ENCODE peak calls at places on chromosomes 4 and X, in six cellular contexts. H is DND-41, L is mucosa of descending colon, P is right lobe of liver, S is right cardiac atrium, M is aorta. R is an unnamed sample. For H3K4me1, the result is how much of the 10 kb centered on the place peaks cover.

GRCh38 chr4:138414202-138414601 is 172.1 kb upstream of the SLC7A11 start:
- DNase-seq in S (no peak), L (no peak), M (no peak), H (no peak), P (no peak), R (no peak)

GRCh38 chrX:118807151-118808017 is 16.2 kb upstream of the ZCCHC12 start:
- DNase-seq in M (no peak), L (no peak), H (peak), P (no peak), S (peak), R (no peak)

GRCh38 chr4:150421612-150422011 is 160.3 kb upstream of the MAB21L2 start:
- DNase-seq in H (no peak), L (no peak), S (no peak), P (no peak), M (no peak), R (no peak)

GRCh38 chrX:100663651-100664050 is 19.7 kb downstream of the SRPX2 start:
- DNase-seq in L (no peak), H (no peak), P (no peak), M (no peak), S (no peak), R (no peak)

GRCh38 chrX:53435997-53436396 is 1.8 kb upstream of the HSD17B10 start:
- DNase-seq in H (peak), L (no peak), M (no peak), P (peak), S (peak), R (peak)

GRCh38 chr4:23266401-23266800 is 573.7 kb downstream of the GBA3 start:
- DNase-seq in P (no peak), L (no peak), H (no peak), M (no peak), S (no peak), R (no peak)

GRCh38 chr4:11073621-11074051 is 355.1 kb downstream of the HS3ST1 start:
- DNase-seq in L (no peak), S (peak), P (no peak), M (peak), H (no peak), R (no peak)

GRCh38 chr4:123284166-123284565 is 112.4 kb upstream of the SPRY1 start:
- DNase-seq in H (no peak), S (no peak), M (no peak), L (no peak), P (no peak), R (no peak)

GRCh38 chr4:8289151-8289750 is 19.7 kb downstream of the HTRA3 start:
- DNase-seq in P (peak), H (no peak), S (peak), L (peak), M (peak), R (peak)

GRCh38 chrX:80812176-80812575 is 2.5 kb upstream of the BRWD3 start:
- DNase-seq in M (no peak), L (no peak), S (peak), P (no peak), H (peak), R (no peak)

GRCh38 chrX:31931225-31931624 is 859.4 kb upstream of the FTHL17 start:
- DNase-seq in S (no peak), P (no peak), H (no peak), L (no peak), M (no peak), R (no peak)

GRCh38 chrX:130028196-130028595 is 45.8 kb downstream of the BCORL1 start:
- DNase-seq in M (no peak), P (peak), S (peak), L (no peak), H (peak), R (peak)

GRCh38 chrX:39829965-39830364 is 267.8 kb downstream of the BCOR start:
- DNase-seq in L (no peak), M (no peak), S (no peak), H (no peak), P (no peak), R (no peak)

GRCh38 chrX:36867143-36867542 is 141.0 kb upstream of the FAM47C start:
- DNase-seq in P (no peak), H (no peak), L (no peak), M (no peak), S (no peak), R (no peak)

GRCh38 chr4:86967798-86968197 is 33.0 kb downstream of the AFF1 start:
- DNase-seq in P (no peak), L (no peak), M (no peak), S (no peak), H (peak), R (no peak)

GRCh38 chr4:86968477-86969015 is 33.7 kb downstream of the AFF1 start:
- DNase-seq in L (no peak), S (no peak), H (no peak), P (no peak), M (no peak), R (no peak)

GRCh38 chr4:86967061-86967460 is 32.2 kb downstream of the AFF1 start:
- DNase-seq in L (no peak), S (no peak), H (no peak), P (no peak), M (no peak), R (no peak)

GRCh38 chr4:86963697-86964096 is 28.9 kb downstream of the AFF1 start:
- DNase-seq in M (no peak), H (no peak), S (no peak), P (no peak), L (no peak), R (no peak)

GRCh38 chr4:86965019-86965976 is 30.5 kb downstream of the AFF1 start:
- DNase-seq in H (no peak), M (no peak), L (no peak), P (no peak), S (no peak), R (no peak)
- H3K4me1 ChIP-seq in H (half or more), M (under half), L (under half), P (under half), S (under half), R (under half)

GRCh38 chr4:52863324-52863723 is 1.2 kb downstream of the RASL11B start:
- DNase-seq in L (no peak), M (no peak), H (no peak), P (no peak), S (no peak), R (no peak)
- H3K4me3 ChIP-seq in L (no peak), M (peak), H (no peak), P (no peak), S (peak), R (no peak)

GRCh38 chr4:145501051-145501660 is 19.5 kb downstream of the SMAD1 start:
- DNase-seq in H (no peak), M (no peak), P (no peak), S (no peak), L (no peak), R (no peak)
- H3K4me1 ChIP-seq in H (under half), M (under half), P (under half), S (under half), L (under half), R (under half)

GRCh38 chr4:102620697-102621497 is 119.7 kb downstream of the NFKB1 start:
- DNase-seq in S (no peak), H (peak), P (peak), L (no peak), M (no peak), R (no peak)
- H3K4me3 ChIP-seq in S (no peak), H (no peak), P (peak), L (no peak), M (no peak), R (no peak)

GRCh38 chr4:7196283-7196651 is 3.9 kb downstream of the SORCS2 start:
- DNase-seq in M (peak), P (no peak), S (no peak), H (no peak), L (no peak), R (peak)

GRCh38 chr4:7196731-7197130 is 4.4 kb downstream of the SORCS2 start:
- DNase-seq in M (peak), L (no peak), H (no peak), S (no peak), P (no peak), R (peak)

GRCh38 chr4:7194251-7195137 is 2.2 kb downstream of the SORCS2 start:
- DNase-seq in M (peak), L (no peak), H (peak), S (no peak), P (peak), R (peak)

GRCh38 chr4:7195546-7196282 is 3.4 kb downstream of the SORCS2 start:
- DNase-seq in H (no peak), L (no peak), M (peak), S (no peak), P (no peak), R (no peak)

GRCh38 chr4:7195138-7195510 is 2.8 kb downstream of the SORCS2 start:
- DNase-seq in L (no peak), P (no peak), S (no peak), H (no peak), M (peak), R (peak)
- H3K4me1 ChIP-seq in L (under half), P (under half), S (under half), H (under half), M (under half), R (under half)

DNA sequence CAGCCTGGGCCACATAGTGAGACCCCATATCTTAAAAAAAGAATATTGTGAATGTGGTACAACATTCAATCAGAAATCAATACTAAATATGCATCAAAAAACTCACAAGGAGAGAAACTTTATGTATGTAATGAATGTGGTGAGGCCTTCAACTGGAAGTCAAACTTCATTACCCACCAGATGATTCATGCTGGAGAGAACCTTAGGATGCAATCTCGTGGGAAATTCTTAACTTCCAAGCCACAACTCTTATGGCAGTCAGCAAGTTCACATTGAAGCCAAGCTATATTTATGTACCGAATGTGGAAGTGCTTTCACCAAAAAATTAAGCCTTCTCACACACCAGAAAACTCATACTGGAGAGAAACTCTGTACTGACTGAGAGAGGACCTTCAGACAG is 84.5 kb upstream of the UXT start:
- DNase-seq in L (no peak), H (no peak), M (no peak), P (no peak), S (no peak), R (no peak)
- H3K4me3 ChIP-seq in L (no peak), H (no peak), M (no peak), P (no peak), S (no peak), R (no peak)

DNA sequence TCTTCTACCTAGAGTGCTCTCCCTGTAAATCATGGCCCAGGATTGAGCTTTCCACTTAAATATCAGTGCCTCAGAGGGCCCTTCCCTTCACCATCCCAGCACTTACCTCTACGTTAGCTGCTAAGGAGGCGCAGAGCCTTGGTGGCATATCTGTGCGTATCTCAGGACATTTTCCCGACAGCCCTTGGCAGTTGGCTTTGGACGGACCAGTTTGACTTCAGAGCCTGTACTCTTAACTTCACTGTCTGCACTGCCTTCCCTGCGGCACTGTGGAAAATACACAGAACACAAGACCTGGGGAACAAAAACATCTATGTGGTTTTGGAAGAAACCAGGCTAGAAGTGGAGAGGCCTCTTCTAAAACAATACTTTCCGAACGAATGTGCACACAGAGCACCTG is 2.4 kb downstream of the TADA2B start:
- DNase-seq in H (no peak), L (no peak), S (no peak), P (no peak), M (peak), R (no peak)
- H3K4me1 ChIP-seq in H (under half), L (under half), S (under half), P (under half), M (under half), R (under half)

DNA sequence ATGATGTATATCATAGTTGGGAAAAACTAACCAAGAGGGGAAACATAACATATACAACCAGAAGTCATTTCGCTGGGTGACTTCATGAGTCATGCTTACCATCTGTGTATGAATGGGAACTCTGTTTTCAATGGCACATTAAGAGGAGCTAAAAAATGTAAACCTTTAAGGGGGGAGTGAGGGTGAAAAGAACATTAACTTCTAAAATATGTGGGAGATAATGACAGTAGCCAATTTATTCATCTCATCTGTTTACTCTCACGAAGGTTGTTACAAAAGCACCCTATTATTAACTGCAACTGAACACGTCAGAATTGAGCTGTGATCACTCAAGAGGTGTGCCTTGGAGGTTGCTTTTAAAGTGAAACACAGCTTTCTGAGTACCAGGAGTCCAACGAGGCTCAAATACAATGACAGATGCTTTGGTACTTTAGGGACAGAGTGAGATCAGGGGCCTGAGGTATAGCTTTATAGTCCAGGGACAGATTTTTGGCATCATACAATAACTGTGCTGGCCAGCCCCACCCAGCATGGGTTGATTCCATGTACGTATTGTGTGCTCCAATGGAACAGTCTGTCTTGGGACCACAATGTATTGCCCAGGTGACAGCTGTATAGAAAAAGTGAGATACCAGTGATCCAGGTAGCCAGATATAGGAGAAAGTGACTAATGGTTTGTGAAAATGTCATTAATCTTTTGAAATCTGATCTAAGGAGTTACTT is 107.3 kb downstream of the AMMECR1 start:
- DNase-seq in M (no peak), P (no peak), S (no peak), L (no peak), H (no peak), R (no peak)
- H3K4me3 ChIP-seq in M (no peak), P (no peak), S (no peak), L (no peak), H (no peak), R (no peak)

GRCh38 chr4:106264331-106264728 is 51.7 kb downstream of the TBCK start:
- DNase-seq in S (no peak), M (no peak), H (no peak), L (no peak), P (no peak), R (no peak)

GRCh38 chr4:106266201-106266600 is 49.8 kb downstream of the TBCK start:
- DNase-seq in L (no peak), S (no peak), M (no peak), H (no peak), P (no peak), R (no peak)

GRCh38 chr4:106268731-106269272 is 47.2 kb downstream of the TBCK start:
- DNase-seq in M (no peak), P (no peak), S (no peak), L (no peak), H (no peak), R (no peak)

GRCh38 chr4:106261980-106262379 is 54.0 kb downstream of the TBCK start:
- DNase-seq in S (no peak), P (no peak), H (no peak), L (no peak), M (no peak), R (no peak)

GRCh38 chr4:106263594-106264330 is 52.2 kb downstream of the TBCK start:
- DNase-seq in M (no peak), P (no peak), H (no peak), L (no peak), S (no peak), R (no peak)
- H3K4me1 ChIP-seq in M (under half), P (under half), H (under half), L (under half), S (under half), R (under half)